ENCODE peak calls at places on chromosomes 6 and 20, in five cellular contexts. One of them, this sample, is unnamed.

GRCh38 chr6:53723331-53723730 is 57.8 kb upstream of the KLHL31 start:
- DNase-seq in IMR-90: no peak
- DNase-seq in H1: no peak
- DNase-seq in K562: no peak
- DNase-seq in A549: no peak
- DNase-seq in this sample: no peak

GRCh38 chr6:125781307-125781868 is 9.4 kb upstream of the NCOA7 start:
- DNase-seq in IMR-90: peak; percentile 47
- DNase-seq in H1: no peak
- DNase-seq in K562: peak; percentile 34
- DNase-seq in A549: no peak
- DNase-seq in this sample: no peak

GRCh38 chr6:19322691-19323470 is 514.3 kb upstream of the ID4 start:
- DNase-seq in IMR-90: no peak
- DNase-seq in H1: no peak
- DNase-seq in K562: no peak
- DNase-seq in A549: no peak
- DNase-seq in this sample: no peak

GRCh38 chr6:6546318-6547110 is 42.0 kb upstream of the LY86 start:
- DNase-seq in IMR-90: peak; percentile 1
- DNase-seq in H1: peak; percentile 75
- DNase-seq in K562: peak; percentile 16
- DNase-seq in A549: peak; percentile 6
- DNase-seq in this sample: no peak

GRCh38 chr6:116536216-116536621 is 9.3 kb downstream of the TRAPPC3L start:
- DNase-seq in IMR-90: peak; percentile 71
- DNase-seq in H1: no peak
- DNase-seq in K562: peak; percentile 57
- DNase-seq in A549: peak; percentile 11
- DNase-seq in this sample: peak; percentile 73

GRCh38 chr6:54830216-54830615 is 16.4 kb upstream of the FAM83B start:
- DNase-seq in IMR-90: no peak
- DNase-seq in H1: no peak
- DNase-seq in K562: no peak
- DNase-seq in A549: no peak
- DNase-seq in this sample: no peak

GRCh38 chr6:130575971-130576370 is 210.2 kb downstream of the TMEM200A start:
- DNase-seq in IMR-90: no peak
- DNase-seq in H1: no peak
- DNase-seq in K562: no peak
- DNase-seq in A549: no peak
- DNase-seq in this sample: peak; percentile 15

GRCh38 chr6:26286168-26286854 is 78.7 kb upstream of the BTN3A2 start:
- DNase-seq in IMR-90: peak; percentile 68
- DNase-seq in H1: peak; percentile 86
- DNase-seq in K562: peak; percentile 52
- DNase-seq in A549: no peak
- DNase-seq in this sample: peak; percentile 63

GRCh38 chr6:167827588-167828324 is 1.0 kb downstream of the AFDN start:
- DNase-seq in IMR-90: peak; percentile 18
- DNase-seq in H1: peak; percentile 69
- DNase-seq in K562: peak; percentile 62
- DNase-seq in A549: no peak
- DNase-seq in this sample: peak; percentile 74

GRCh38 chr6:167879612-167880011 is 52.9 kb downstream of the AFDN start:
- DNase-seq in IMR-90: no peak
- DNase-seq in H1: no peak
- DNase-seq in K562: no peak
- DNase-seq in A549: no peak
- DNase-seq in this sample: no peak

GRCh38 chr20:1816384-1817381 is 78.5 kb upstream of the SIRPA start:
- DNase-seq in IMR-90: peak; percentile 63
- DNase-seq in H1: no peak
- DNase-seq in K562: no peak
- DNase-seq in A549: no peak
- DNase-seq in this sample: no peak

GRCh38 chr20:4045741-4046140 is 30.4 kb upstream of the RNF24 start:
- DNase-seq in IMR-90: peak; percentile 69
- DNase-seq in H1: no peak
- DNase-seq in K562: no peak
- DNase-seq in A549: no peak
- DNase-seq in this sample: no peak

GRCh38 chr20:856361-856775 is 22.9 kb downstream of the FAM110A start:
- DNase-seq in IMR-90: peak; percentile 54
- DNase-seq in H1: no peak
- DNase-seq in K562: no peak
- DNase-seq in A549: peak; percentile 72
- DNase-seq in this sample: no peak

GRCh38 chr6:35764238-35764896 is 12.0 kb upstream of the CLPSL2 start:
- DNase-seq in IMR-90: no peak
- DNase-seq in H1: peak; percentile 74
- DNase-seq in K562: peak; percentile 10
- DNase-seq in A549: no peak
- DNase-seq in this sample: no peak

GRCh38 chr20:59577037-59577808 is 27.1 kb upstream of the PHACTR3 start:
- DNase-seq in IMR-90: no peak
- DNase-seq in H1: peak; percentile 57
- DNase-seq in K562: no peak
- DNase-seq in A549: no peak
- DNase-seq in this sample: no peak

GRCh38 chr6:54173084-54173483 is 61.8 kb downstream of the MLIP start:
- DNase-seq in IMR-90: no peak
- DNase-seq in H1: no peak
- DNase-seq in K562: no peak
- DNase-seq in A549: no peak
- DNase-seq in this sample: no peak

GRCh38 chr6:140366991-140367390 is 992.5 kb upstream of the CITED2 start:
- DNase-seq in IMR-90: peak; percentile 95
- DNase-seq in H1: no peak
- DNase-seq in K562: no peak
- DNase-seq in A549: no peak
- DNase-seq in this sample: no peak

DNA sequence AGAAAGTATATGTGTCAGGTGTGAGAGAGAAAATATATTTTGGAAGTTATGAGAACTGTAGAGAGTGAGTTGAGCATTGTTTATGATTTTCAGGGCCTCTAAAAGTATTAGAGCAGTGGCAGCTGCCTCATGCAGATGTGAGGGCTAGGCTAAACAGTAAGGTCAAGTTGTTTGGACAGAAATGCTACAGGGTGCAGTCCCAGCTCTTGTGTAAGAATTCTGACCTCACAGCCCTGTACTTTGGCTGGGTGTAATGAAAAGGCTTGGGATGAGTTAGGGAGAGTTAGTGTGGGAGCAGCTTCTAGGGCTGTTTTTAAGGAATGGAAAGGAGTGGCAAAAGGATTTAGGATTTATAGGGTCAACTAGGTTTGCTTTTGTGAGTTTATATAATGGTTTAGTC is 764.8 kb upstream of the ADGRB3 start:
- DNase-seq in IMR-90: no peak
- DNase-seq in H1: no peak
- DNase-seq in K562: no peak
- DNase-seq in A549: no peak
- DNase-seq in this sample: no peak
- TF ChIP-seq MAFK in IMR-90: no peak
- TF ChIP-seq MAFK in H1: no peak
- TF ChIP-seq MAFK in K562: no peak
- TF ChIP-seq MAFK in A549: no peak
- TF ChIP-seq MAFK in this sample: no peak

GRCh38 chr20:57104113-57104512 is 162.3 kb downstream of the BMP7 start:
- DNase-seq in IMR-90: no peak
- DNase-seq in H1: no peak
- DNase-seq in K562: no peak
- DNase-seq in A549: no peak
- DNase-seq in this sample: no peak
- TF ChIP-seq RAD21 in IMR-90: no peak
- TF ChIP-seq RAD21 in H1: no peak
- TF ChIP-seq RAD21 in K562: no peak
- TF ChIP-seq RAD21 in A549: no peak
- TF ChIP-seq RAD21 in this sample: no peak

DNA sequence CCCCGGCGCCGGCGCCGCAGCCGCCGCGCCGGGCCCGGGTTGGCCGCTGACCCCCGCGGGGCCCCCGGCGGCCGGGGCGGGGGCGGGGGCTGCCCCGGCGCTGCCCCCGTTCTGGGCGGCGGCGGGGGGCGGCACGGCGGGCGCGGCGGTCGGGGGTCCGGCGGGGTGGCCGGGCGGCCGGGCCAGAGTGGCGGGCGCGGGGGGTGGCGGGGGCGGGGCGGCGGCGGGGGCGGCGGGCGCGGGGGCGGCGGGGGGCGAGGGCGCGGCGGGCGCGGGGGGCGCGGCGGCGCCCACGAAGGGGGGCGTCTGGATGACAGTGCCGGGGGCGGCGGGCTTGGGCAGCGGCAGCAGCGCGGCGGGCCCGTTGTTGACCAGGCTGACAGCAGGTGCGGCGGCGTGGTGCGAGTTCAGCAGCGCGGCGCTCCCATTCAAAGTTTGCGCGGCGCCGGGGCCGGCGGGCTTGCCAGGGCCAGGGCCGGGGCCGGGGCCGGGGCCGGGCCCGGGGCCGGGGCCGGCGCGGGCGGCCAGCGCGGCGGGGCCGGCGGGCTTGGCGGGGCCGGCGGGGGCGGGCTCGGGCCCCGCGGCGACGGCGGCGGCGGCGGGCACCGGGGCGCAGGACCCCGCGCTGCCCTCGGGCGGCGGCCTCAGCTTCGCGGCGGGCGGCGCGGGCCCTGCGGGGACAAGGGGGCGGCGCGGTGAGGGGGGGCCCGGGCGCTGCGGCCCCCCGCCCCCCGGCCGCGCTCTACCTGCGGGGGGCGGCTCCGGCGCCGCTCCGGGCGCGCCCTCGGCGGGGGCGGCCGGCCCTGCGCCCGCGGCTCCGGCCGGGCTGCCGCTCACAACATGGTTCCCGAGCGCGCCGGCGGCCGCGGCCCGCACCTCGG is 653 bp downstream of the TAF4 start:
- DNase-seq in IMR-90: no peak
- DNase-seq in H1: no peak
- DNase-seq in K562: peak; percentile 41
- DNase-seq in A549: no peak
- DNase-seq in this sample: no peak
- TF ChIP-seq MAFK in IMR-90: no peak
- TF ChIP-seq MAFK in H1: no peak
- TF ChIP-seq MAFK in K562: no peak
- TF ChIP-seq MAFK in A549: no peak
- TF ChIP-seq MAFK in this sample: no peak

GRCh38 chr6:144365176-144365710 is 80.1 kb downstream of the UTRN start:
- DNase-seq in IMR-90: peak; percentile 30
- DNase-seq in H1: no peak
- DNase-seq in K562: no peak
- DNase-seq in A549: no peak
- DNase-seq in this sample: no peak
- TF ChIP-seq RAD21 in IMR-90: no peak
- TF ChIP-seq RAD21 in H1: no peak
- TF ChIP-seq RAD21 in K562: no peak
- TF ChIP-seq RAD21 in A549: no peak
- TF ChIP-seq RAD21 in this sample: no peak

GRCh38 chr6:112035446-112035845 is 18.5 kb upstream of the CCN6 start:
- DNase-seq in IMR-90: no peak
- DNase-seq in H1: no peak
- DNase-seq in K562: no peak
- DNase-seq in A549: no peak
- DNase-seq in this sample: no peak
- TF ChIP-seq MAFK in IMR-90: no peak
- TF ChIP-seq MAFK in H1: no peak
- TF ChIP-seq MAFK in K562: no peak
- TF ChIP-seq MAFK in A549: no peak
- TF ChIP-seq MAFK in this sample: no peak